ENCODE peak calls at places on chromosomes 11 and 22, in seven cellular contexts. A is esophagus muscularis mucosa, H is sigmoid colon, W is prostate gland, T is K562, G is HCT116, Q is stomach. V is an unnamed sample. For H3K4me1, the result is how much of the 10 kb centered on the place peaks cover.

GRCh38 chr11:2178906-2179494 is 7.4 kb upstream of the TH start:
- DNase-seq in Q (no peak), T (no peak), W (no peak), H (no peak), G (peak), A (no peak), V (no peak)

GRCh38 chr11:17328856-17329490 is 22.6 kb upstream of the NCR3LG1 start:
- DNase-seq in W (no peak), H (no peak), T (no peak), G (no peak), Q (peak), A (no peak), V (no peak)

GRCh38 chr11:124837491-124837856 is 27.8 kb upstream of the ROBO3 start:
- DNase-seq in W (no peak), Q (no peak), G (peak), A (no peak), H (no peak), T (peak), V (no peak)

GRCh38 chr11:61045271-61045670 is 57.0 kb upstream of the CD5 start:
- DNase-seq in T (no peak), G (no peak), Q (no peak), A (no peak), W (no peak), H (no peak), V (no peak)

GRCh38 chr11:130246719-130247118 is 68.0 kb downstream of the ZBTB44 start:
- DNase-seq in T (no peak), W (no peak), Q (no peak), G (no peak), A (no peak), H (no peak), V (no peak)

GRCh38 chr11:21861314-21861713 is 331.6 kb upstream of the ANO5 start:
- DNase-seq in T (no peak), A (no peak), W (no peak), Q (no peak), G (no peak), H (no peak), V (no peak)

GRCh38 chr11:35236667-35237003 is 97.7 kb downstream of the CD44 start:
- DNase-seq in W (no peak), T (no peak), Q (no peak), G (no peak), H (no peak), A (no peak), V (peak)

GRCh38 chr11:108881136-108881535 is 216.3 kb downstream of the DDX10 start:
- DNase-seq in W (no peak), G (no peak), A (no peak), H (no peak), Q (no peak), T (no peak), V (no peak)

GRCh38 chr11:77019976-77020591 is 14.1 kb upstream of the B3GNT6 start:
- DNase-seq in H (no peak), A (no peak), T (no peak), W (no peak), Q (no peak), G (peak), V (no peak)

GRCh38 chr11:22510741-22511140 is 114.9 kb downstream of the FANCF start:
- DNase-seq in A (no peak), T (no peak), Q (no peak), G (no peak), W (no peak), H (no peak), V (no peak)

GRCh38 chr22:24108073-24108472 is 73.2 kb upstream of the SUSD2 start:
- DNase-seq in W (no peak), T (peak), G (no peak), H (no peak), Q (no peak), A (no peak), V (no peak)

DNA sequence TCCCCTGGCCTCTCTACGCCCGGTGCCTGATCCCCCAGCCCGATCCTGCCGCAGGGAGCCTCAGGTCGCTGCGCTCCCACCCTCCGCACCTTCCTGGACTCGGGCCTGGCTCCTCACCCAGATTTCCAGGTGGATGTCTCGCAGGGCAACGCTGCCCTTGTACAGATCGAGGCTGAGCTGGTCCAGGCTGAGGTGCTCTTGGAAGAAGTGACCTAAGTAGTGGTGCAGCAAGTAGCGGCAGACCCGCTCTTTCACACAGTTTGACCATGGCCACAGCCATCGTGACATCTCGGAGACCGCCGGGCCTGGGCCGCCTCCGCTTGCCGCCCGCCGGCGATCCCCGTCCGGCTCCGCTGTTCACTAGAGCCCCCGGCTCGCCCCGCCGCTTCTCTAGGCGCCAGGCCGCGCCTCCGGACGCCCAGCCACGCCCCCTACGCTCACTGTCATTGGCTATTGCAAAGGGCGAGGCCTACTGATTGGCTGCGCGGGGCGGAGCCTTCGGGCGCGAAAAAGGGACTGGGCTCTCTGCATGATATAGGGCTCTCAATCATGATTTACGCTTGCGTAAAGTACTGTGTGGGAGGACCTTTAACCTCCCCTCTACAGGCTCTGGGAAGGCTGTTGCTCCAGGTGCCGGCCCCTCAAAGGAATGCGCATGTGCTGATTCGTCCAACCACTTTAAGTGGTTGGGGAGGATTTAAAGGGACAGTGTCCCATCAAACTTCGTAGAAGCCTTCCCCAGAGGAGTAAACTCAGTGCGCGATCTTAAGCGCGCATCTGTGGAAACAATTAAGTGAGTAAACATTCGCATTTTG is at the start of gene ATG2A:
- DNase-seq in T (peak), H (peak), Q (peak), A (peak), G (peak), W (peak), V (peak)
- H3K4me1 ChIP-seq in T (under half), H (under half), Q (under half), A (under half), G (under half), W (under half), V (under half)

GRCh38 chr22:26483439-26484359 is at the start of the genes HPS4 and SRRD:
- DNase-seq in Q (peak), W (peak), G (peak), T (peak), H (peak), A (peak), V (peak)
- TF ChIP-seq POLR2A in Q (peak), W (peak), G (peak), T (peak), H (peak), A (peak), V (peak)

GRCh38 chr22:48315415-48316244 is 1512.0 kb downstream of the BRD1 start:
- DNase-seq in H (peak), G (no peak), Q (peak), A (no peak), W (no peak), T (no peak), V (no peak)
- TF ChIP-seq POLR2AphosphoS5 in H (no peak), G (no peak), Q (no peak), A (no peak), W (no peak), T (no peak), V (no peak)

GRCh38 chr22:46081036-46081830 is 69.1 kb upstream of the PPARA start:
- DNase-seq in G (no peak), W (no peak), H (peak), A (no peak), Q (peak), T (no peak), V (peak)
- H3K4me1 ChIP-seq in G (half or more), W (under half), H (under half), A (half or more), Q (half or more), T (under half), V (under half)